ENCODE peak calls at places on chromosomes 2 and 18, in eight cellular contexts. Q, D, G, I, S, R, X and V are unnamed samples.

GRCh38 chr2:71348302-71348701 is 16.7 kb downstream of the ZNF638 start:
- DNase-seq in Q (no peak), D (no peak), G (peak; percentile 69), I (no peak), S (no peak), R (no peak), X (no peak), V (peak; percentile 18)

GRCh38 chr2:949384-949893 is 1.2 kb upstream of the SNTG2 start:
- DNase-seq in Q (no peak), D (no peak), G (no peak), I (no peak), S (no peak), R (no peak), X (no peak), V (no peak)

GRCh38 chr2:16722677-16723076 is 57.0 kb upstream of the CYRIA start:
- DNase-seq in Q (no peak), D (no peak), G (no peak), I (no peak), S (no peak), R (no peak), X (no peak), V (no peak)

GRCh38 chr18:5073026-5073944 is 123.8 kb downstream of the AKAIN1 start:
- DNase-seq in Q (peak; percentile 30), D (no peak), G (peak; percentile 47), I (peak; percentile 1), S (no peak), R (no peak), X (peak; percentile 39), V (peak; percentile 50)

GRCh38 chr2:111227716-111228141 is 107.0 kb downstream of the BCL2L11 start:
- DNase-seq in Q (no peak), D (peak; percentile 71), G (peak; percentile 92), I (peak; percentile 92), S (peak; percentile 24), R (peak; percentile 47), X (no peak), V (peak; percentile 91)

GRCh38 chr2:134683561-134684112 is 35.2 kb downstream of the TMEM163 start:
- DNase-seq in Q (no peak), D (no peak), G (no peak), I (peak; percentile 6), S (no peak), R (no peak), X (peak; percentile 11), V (no peak)

GRCh38 chr18:25058520-25058919 is 293.4 kb downstream of the ZNF521 start:
- DNase-seq in Q (no peak), D (no peak), G (no peak), I (no peak), S (no peak), R (no peak), X (no peak), V (no peak)

GRCh38 chr2:125684256-125684655 is 971.7 kb upstream of the GYPC start:
- DNase-seq in Q (no peak), D (no peak), G (no peak), I (no peak), S (no peak), R (no peak), X (no peak), V (no peak)

GRCh38 chr18:23964282-23965238 is 50.0 kb upstream of the TTC39C start:
- DNase-seq in Q (no peak), D (no peak), G (no peak), I (no peak), S (no peak), R (no peak), X (peak; percentile 58), V (no peak)

GRCh38 chr18:79576686-79577351 is 102.8 kb upstream of the CTDP1 start:
- DNase-seq in Q (no peak), D (no peak), G (peak; percentile 81), I (no peak), S (no peak), R (peak; percentile 38), X (no peak), V (no peak)

GRCh38 chr18:51668632-51669031 is 471.2 kb upstream of the MEX3C start:
- DNase-seq in Q (no peak), D (no peak), G (no peak), I (no peak), S (no peak), R (no peak), X (no peak), V (no peak)

GRCh38 chr2:12803616-12804015 is 86.9 kb downstream of the TRIB2 start:
- DNase-seq in Q (no peak), D (no peak), G (no peak), I (peak; percentile 39), S (no peak), R (no peak), X (no peak), V (peak; percentile 33)

GRCh38 chr2:12596771-12597170 is 120.0 kb upstream of the TRIB2 start:
- DNase-seq in Q (no peak), D (no peak), G (no peak), I (no peak), S (no peak), R (no peak), X (no peak), V (no peak)

GRCh38 chr2:207161724-207162123 is 4.0 kb downstream of the KLF7 start:
- DNase-seq in Q (no peak), D (no peak), G (no peak), I (peak; percentile 71), S (no peak), R (no peak), X (no peak), V (no peak)

GRCh38 chr2:200300650-200301314 is 5.7 kb upstream of the SPATS2L start:
- DNase-seq in Q (no peak), D (no peak), G (peak; percentile 67), I (peak; percentile 91), S (no peak), R (peak; percentile 47), X (no peak), V (peak; percentile 18)

GRCh38 chr18:54260376-54261072 is 8.8 kb upstream of the POLI start:
- DNase-seq in Q (no peak), D (no peak), G (no peak), I (no peak), S (no peak), R (no peak), X (peak; percentile 18), V (peak; percentile 9)

GRCh38 chr2:86302320-86302719 is 35.1 kb downstream of the REEP1 start:
- DNase-seq in Q (no peak), D (no peak), G (no peak), I (no peak), S (no peak), R (no peak), X (no peak), V (no peak)

GRCh38 chr2:97355887-97356286 is 233.8 kb downstream of the ANKRD36B start:
- DNase-seq in Q (no peak), D (no peak), G (no peak), I (no peak), S (no peak), R (no peak), X (no peak), V (no peak)

GRCh38 chr18:23077493-23078256 is 57.6 kb upstream of the CABLES1 start:
- DNase-seq in Q (no peak), D (no peak), G (peak; percentile 19), I (peak; percentile 26), S (no peak), R (peak; percentile 24), X (no peak), V (no peak)

GRCh38 chr2:15300645-15301573 is 260.2 kb downstream of the NBAS start:
- DNase-seq in Q (no peak), D (no peak), G (no peak), I (no peak), S (no peak), R (no peak), X (no peak), V (no peak)

GRCh38 chr2:86396304-86396785 is 44.8 kb upstream of the KDM3A start:
- DNase-seq in Q (peak; percentile 25), D (no peak), G (peak; percentile 66), I (peak; percentile 10), S (no peak), R (no peak), X (no peak), V (peak; percentile 36)

GRCh38 chr2:85772019-85772745 is 18.4 kb downstream of the ATOH8 start:
- DNase-seq in Q (no peak), D (peak; percentile 99), G (peak; percentile 100), I (peak; percentile 100), S (peak; percentile 100), R (peak; percentile 94), X (no peak), V (peak; percentile 98)

GRCh38 chr2:216536725-216537124 is 38.1 kb downstream of the RPL37A start:
- DNase-seq in Q (no peak), D (peak; percentile 34), G (no peak), I (no peak), S (no peak), R (no peak), X (no peak), V (peak; percentile 33)

GRCh38 chr2:96913398-96914202 is 43.7 kb upstream of the SEMA4C start:
- DNase-seq in Q (peak; percentile 72), D (no peak), G (no peak), I (no peak), S (no peak), R (no peak), X (peak; percentile 66), V (no peak)

GRCh38 chr2:98911376-98912154 is 24.5 kb downstream of the CRACDL start:
- DNase-seq in Q (no peak), D (no peak), G (peak; percentile 61), I (peak; percentile 33), S (no peak), R (no peak), X (no peak), V (no peak)

GRCh38 chr2:2184549-2185249 is 146.4 kb downstream of the MYT1L start:
- DNase-seq in Q (no peak), D (no peak), G (no peak), I (no peak), S (no peak), R (no peak), X (no peak), V (no peak)

GRCh38 chr2:158197940-158198339 is 96.3 kb downstream of the UPP2 start:
- DNase-seq in Q (no peak), D (no peak), G (no peak), I (no peak), S (no peak), R (peak; percentile 28), X (no peak), V (no peak)

GRCh38 chr2:226726546-226726945 is 73.1 kb downstream of the IRS1 start:
- DNase-seq in Q (no peak), D (no peak), G (no peak), I (peak; percentile 31), S (no peak), R (no peak), X (no peak), V (no peak)

GRCh38 chr2:189086710-189087109 is 92.9 kb downstream of the COL5A2 start:
- DNase-seq in Q (no peak), D (peak; percentile 67), G (peak; percentile 39), I (peak; percentile 93), S (no peak), R (no peak), X (no peak), V (peak; percentile 60)

GRCh38 chr2:29006092-29006985 is 25.2 kb downstream of the TOGARAM2 start:
- DNase-seq in Q (no peak), D (no peak), G (no peak), I (no peak), S (no peak), R (no peak), X (no peak), V (no peak)

GRCh38 chr2:130728007-130728454 is 839 bp upstream of the GPR148 start:
- DNase-seq in Q (peak; percentile 45), D (no peak), G (no peak), I (no peak), S (no peak), R (no peak), X (peak; percentile 44), V (no peak)

GRCh38 chr2:85725451-85725850 is 28.3 kb upstream of the ATOH8 start:
- DNase-seq in Q (no peak), D (no peak), G (no peak), I (no peak), S (no peak), R (no peak), X (no peak), V (no peak)

GRCh38 chr2:110980613-110981062 is 140.1 kb upstream of the BCL2L11 start:
- DNase-seq in Q (no peak), D (no peak), G (no peak), I (no peak), S (no peak), R (no peak), X (no peak), V (no peak)

GRCh38 chr2:176493221-176493825 is 224.1 kb downstream of the MTX2 start:
- DNase-seq in Q (no peak), D (no peak), G (peak; percentile 34), I (no peak), S (no peak), R (no peak), X (no peak), V (no peak)